ENCODE peak calls at places on chromosomes 13 and 19, in eight cellular contexts. One of them, this sample, is unnamed.

GRCh38 chr13:111420113-111420876 is 99.9 kb downstream of the TEX29 start:
- DNase-seq in DMS 273 treated with DMSO at 0.1 percent for 48 hours: no peak
- DNase-seq in AG08396: no peak
- DNase-seq in Karpas-422: no peak
- DNase-seq in NCI-H1694 treated with DMSO at 0.1 percent for 48 hours: no peak
- DNase-seq in left ventricle myocardium inferior: no peak
- DNase-seq in activated CD4-positive, alpha-beta T cell treated with anti-CD3 and anti-CD28 coated beads for 36 hours: no peak
- DNase-seq in iris pigment epithelial cell: no peak
- DNase-seq in this sample: no peak

GRCh38 chr13:19845758-19846157 is 17.7 kb downstream of the ZMYM5 start:
- DNase-seq in DMS 273 treated with DMSO at 0.1 percent for 48 hours: no peak
- DNase-seq in AG08396: peak
- DNase-seq in Karpas-422: no peak
- DNase-seq in NCI-H1694 treated with DMSO at 0.1 percent for 48 hours: no peak
- DNase-seq in left ventricle myocardium inferior: no peak
- DNase-seq in activated CD4-positive, alpha-beta T cell treated with anti-CD3 and anti-CD28 coated beads for 36 hours: peak
- DNase-seq in iris pigment epithelial cell: peak
- DNase-seq in this sample: no peak

GRCh38 chr19:39031368-39032163 is 783 bp downstream of the FBXO27 start:
- DNase-seq in DMS 273 treated with DMSO at 0.1 percent for 48 hours: peak
- DNase-seq in AG08396: peak
- DNase-seq in Karpas-422: peak
- DNase-seq in NCI-H1694 treated with DMSO at 0.1 percent for 48 hours: no peak
- DNase-seq in left ventricle myocardium inferior: peak
- DNase-seq in activated CD4-positive, alpha-beta T cell treated with anti-CD3 and anti-CD28 coated beads for 36 hours: peak
- DNase-seq in iris pigment epithelial cell: peak
- DNase-seq in this sample: peak

GRCh38 chr19:16143399-16144215 is at the start of gene HSH2D:
- DNase-seq in DMS 273 treated with DMSO at 0.1 percent for 48 hours: no peak
- DNase-seq in AG08396: no peak
- DNase-seq in Karpas-422: peak
- DNase-seq in NCI-H1694 treated with DMSO at 0.1 percent for 48 hours: no peak
- DNase-seq in left ventricle myocardium inferior: peak
- DNase-seq in activated CD4-positive, alpha-beta T cell treated with anti-CD3 and anti-CD28 coated beads for 36 hours: peak
- DNase-seq in iris pigment epithelial cell: no peak
- DNase-seq in this sample: peak

GRCh38 chr13:60158321-60158801 is 5.4 kb downstream of the DIAPH3 start:
- DNase-seq in DMS 273 treated with DMSO at 0.1 percent for 48 hours: no peak
- DNase-seq in AG08396: no peak
- DNase-seq in Karpas-422: no peak
- DNase-seq in NCI-H1694 treated with DMSO at 0.1 percent for 48 hours: no peak
- DNase-seq in left ventricle myocardium inferior: no peak
- DNase-seq in activated CD4-positive, alpha-beta T cell treated with anti-CD3 and anti-CD28 coated beads for 36 hours: no peak
- DNase-seq in iris pigment epithelial cell: no peak
- DNase-seq in this sample: no peak

GRCh38 chr13:39417643-39418042 is 185.3 kb downstream of the LHFPL6 start:
- DNase-seq in DMS 273 treated with DMSO at 0.1 percent for 48 hours: no peak
- DNase-seq in AG08396: peak
- DNase-seq in Karpas-422: no peak
- DNase-seq in NCI-H1694 treated with DMSO at 0.1 percent for 48 hours: no peak
- DNase-seq in left ventricle myocardium inferior: no peak
- DNase-seq in activated CD4-positive, alpha-beta T cell treated with anti-CD3 and anti-CD28 coated beads for 36 hours: no peak
- DNase-seq in iris pigment epithelial cell: peak
- DNase-seq in this sample: peak

GRCh38 chr13:68124437-68125086 is 894.4 kb upstream of the PCDH9 start:
- DNase-seq in DMS 273 treated with DMSO at 0.1 percent for 48 hours: no peak
- DNase-seq in AG08396: no peak
- DNase-seq in Karpas-422: no peak
- DNase-seq in NCI-H1694 treated with DMSO at 0.1 percent for 48 hours: no peak
- DNase-seq in left ventricle myocardium inferior: no peak
- DNase-seq in activated CD4-positive, alpha-beta T cell treated with anti-CD3 and anti-CD28 coated beads for 36 hours: no peak
- DNase-seq in iris pigment epithelial cell: peak
- DNase-seq in this sample: no peak

GRCh38 chr19:30646806-30647205 is 274.6 kb downstream of the ZNF536 start:
- DNase-seq in DMS 273 treated with DMSO at 0.1 percent for 48 hours: no peak
- DNase-seq in AG08396: no peak
- DNase-seq in Karpas-422: no peak
- DNase-seq in NCI-H1694 treated with DMSO at 0.1 percent for 48 hours: no peak
- DNase-seq in left ventricle myocardium inferior: no peak
- DNase-seq in activated CD4-positive, alpha-beta T cell treated with anti-CD3 and anti-CD28 coated beads for 36 hours: no peak
- DNase-seq in iris pigment epithelial cell: no peak
- DNase-seq in this sample: no peak

GRCh38 chr19:29318581-29318980 is 105.6 kb upstream of the UQCRFS1 start:
- DNase-seq in DMS 273 treated with DMSO at 0.1 percent for 48 hours: no peak
- DNase-seq in AG08396: no peak
- DNase-seq in Karpas-422: no peak
- DNase-seq in NCI-H1694 treated with DMSO at 0.1 percent for 48 hours: no peak
- DNase-seq in left ventricle myocardium inferior: no peak
- DNase-seq in activated CD4-positive, alpha-beta T cell treated with anti-CD3 and anti-CD28 coated beads for 36 hours: no peak
- DNase-seq in iris pigment epithelial cell: no peak
- DNase-seq in this sample: no peak

GRCh38 chr19:33689886-33690285 is 68.1 kb downstream of the CHST8 start:
- DNase-seq in DMS 273 treated with DMSO at 0.1 percent for 48 hours: no peak
- DNase-seq in AG08396: no peak
- DNase-seq in Karpas-422: no peak
- DNase-seq in NCI-H1694 treated with DMSO at 0.1 percent for 48 hours: no peak
- DNase-seq in left ventricle myocardium inferior: no peak
- DNase-seq in activated CD4-positive, alpha-beta T cell treated with anti-CD3 and anti-CD28 coated beads for 36 hours: no peak
- DNase-seq in iris pigment epithelial cell: no peak
- DNase-seq in this sample: no peak

GRCh38 chr19:4454952-4455738 is 2.4 kb downstream of the UBXN6 start:
- DNase-seq in DMS 273 treated with DMSO at 0.1 percent for 48 hours: no peak
- DNase-seq in AG08396: no peak
- DNase-seq in Karpas-422: peak
- DNase-seq in NCI-H1694 treated with DMSO at 0.1 percent for 48 hours: no peak
- DNase-seq in left ventricle myocardium inferior: no peak
- DNase-seq in activated CD4-positive, alpha-beta T cell treated with anti-CD3 and anti-CD28 coated beads for 36 hours: no peak
- DNase-seq in iris pigment epithelial cell: peak
- DNase-seq in this sample: no peak

GRCh38 chr13:41544824-41545707 is 87.7 kb downstream of the RGCC start:
- DNase-seq in DMS 273 treated with DMSO at 0.1 percent for 48 hours: no peak
- DNase-seq in AG08396: no peak
- DNase-seq in Karpas-422: no peak
- DNase-seq in NCI-H1694 treated with DMSO at 0.1 percent for 48 hours: no peak
- DNase-seq in left ventricle myocardium inferior: no peak
- DNase-seq in activated CD4-positive, alpha-beta T cell treated with anti-CD3 and anti-CD28 coated beads for 36 hours: no peak
- DNase-seq in iris pigment epithelial cell: peak
- DNase-seq in this sample: no peak

GRCh38 chr13:92984151-92984550 is 242.5 kb upstream of the GPC6 start:
- DNase-seq in DMS 273 treated with DMSO at 0.1 percent for 48 hours: no peak
- DNase-seq in AG08396: no peak
- DNase-seq in Karpas-422: no peak
- DNase-seq in NCI-H1694 treated with DMSO at 0.1 percent for 48 hours: no peak
- DNase-seq in left ventricle myocardium inferior: no peak
- DNase-seq in activated CD4-positive, alpha-beta T cell treated with anti-CD3 and anti-CD28 coated beads for 36 hours: no peak
- DNase-seq in iris pigment epithelial cell: no peak
- DNase-seq in this sample: no peak

GRCh38 chr19:13930402-13930801 is 7.8 kb downstream of the PODNL1 start:
- DNase-seq in DMS 273 treated with DMSO at 0.1 percent for 48 hours: no peak
- DNase-seq in AG08396: no peak
- DNase-seq in Karpas-422: no peak
- DNase-seq in NCI-H1694 treated with DMSO at 0.1 percent for 48 hours: no peak
- DNase-seq in left ventricle myocardium inferior: no peak
- DNase-seq in activated CD4-positive, alpha-beta T cell treated with anti-CD3 and anti-CD28 coated beads for 36 hours: no peak
- DNase-seq in iris pigment epithelial cell: no peak
- DNase-seq in this sample: no peak

GRCh38 chr13:44932171-44932849 is 57.0 kb downstream of the NUFIP1 start:
- DNase-seq in DMS 273 treated with DMSO at 0.1 percent for 48 hours: no peak
- DNase-seq in AG08396: no peak
- DNase-seq in Karpas-422: no peak
- DNase-seq in NCI-H1694 treated with DMSO at 0.1 percent for 48 hours: no peak
- DNase-seq in left ventricle myocardium inferior: no peak
- DNase-seq in activated CD4-positive, alpha-beta T cell treated with anti-CD3 and anti-CD28 coated beads for 36 hours: no peak
- DNase-seq in iris pigment epithelial cell: peak
- DNase-seq in this sample: no peak

GRCh38 chr13:37752156-37752555 is 117.4 kb downstream of the TRPC4 start:
- DNase-seq in DMS 273 treated with DMSO at 0.1 percent for 48 hours: no peak
- DNase-seq in AG08396: no peak
- DNase-seq in Karpas-422: no peak
- DNase-seq in NCI-H1694 treated with DMSO at 0.1 percent for 48 hours: no peak
- DNase-seq in left ventricle myocardium inferior: no peak
- DNase-seq in activated CD4-positive, alpha-beta T cell treated with anti-CD3 and anti-CD28 coated beads for 36 hours: no peak
- DNase-seq in iris pigment epithelial cell: no peak
- DNase-seq in this sample: no peak

GRCh38 chr13:40315416-40316064 is 350.9 kb downstream of the FOXO1 start:
- DNase-seq in DMS 273 treated with DMSO at 0.1 percent for 48 hours: no peak
- DNase-seq in AG08396: no peak
- DNase-seq in Karpas-422: no peak
- DNase-seq in NCI-H1694 treated with DMSO at 0.1 percent for 48 hours: no peak
- DNase-seq in left ventricle myocardium inferior: no peak
- DNase-seq in activated CD4-positive, alpha-beta T cell treated with anti-CD3 and anti-CD28 coated beads for 36 hours: peak
- DNase-seq in iris pigment epithelial cell: peak
- DNase-seq in this sample: no peak

GRCh38 chr13:27489456-27489855 is 39.1 kb upstream of the MTIF3 start:
- DNase-seq in DMS 273 treated with DMSO at 0.1 percent for 48 hours: no peak
- DNase-seq in AG08396: no peak
- DNase-seq in Karpas-422: no peak
- DNase-seq in NCI-H1694 treated with DMSO at 0.1 percent for 48 hours: no peak
- DNase-seq in left ventricle myocardium inferior: no peak
- DNase-seq in activated CD4-positive, alpha-beta T cell treated with anti-CD3 and anti-CD28 coated beads for 36 hours: no peak
- DNase-seq in iris pigment epithelial cell: no peak
- DNase-seq in this sample: no peak

GRCh38 chr13:29929062-29929847 is 78.8 kb upstream of the UBL3 start:
- DNase-seq in DMS 273 treated with DMSO at 0.1 percent for 48 hours: no peak
- DNase-seq in AG08396: no peak
- DNase-seq in Karpas-422: no peak
- DNase-seq in NCI-H1694 treated with DMSO at 0.1 percent for 48 hours: no peak
- DNase-seq in left ventricle myocardium inferior: no peak
- DNase-seq in activated CD4-positive, alpha-beta T cell treated with anti-CD3 and anti-CD28 coated beads for 36 hours: no peak
- DNase-seq in iris pigment epithelial cell: no peak
- DNase-seq in this sample: no peak

GRCh38 chr13:29547135-29547534 is 48.4 kb downstream of the SLC7A1 start:
- DNase-seq in DMS 273 treated with DMSO at 0.1 percent for 48 hours: no peak
- DNase-seq in AG08396: no peak
- DNase-seq in Karpas-422: no peak
- DNase-seq in NCI-H1694 treated with DMSO at 0.1 percent for 48 hours: no peak
- DNase-seq in left ventricle myocardium inferior: no peak
- DNase-seq in activated CD4-positive, alpha-beta T cell treated with anti-CD3 and anti-CD28 coated beads for 36 hours: no peak
- DNase-seq in iris pigment epithelial cell: no peak
- DNase-seq in this sample: no peak

GRCh38 chr19:35716735-35716984 is 1.1 kb upstream of the KMT2B start:
- DNase-seq in DMS 273 treated with DMSO at 0.1 percent for 48 hours: peak
- DNase-seq in AG08396: no peak
- DNase-seq in Karpas-422: peak
- DNase-seq in NCI-H1694 treated with DMSO at 0.1 percent for 48 hours: no peak
- DNase-seq in left ventricle myocardium inferior: no peak
- DNase-seq in activated CD4-positive, alpha-beta T cell treated with anti-CD3 and anti-CD28 coated beads for 36 hours: no peak
- DNase-seq in iris pigment epithelial cell: no peak
- DNase-seq in this sample: no peak

GRCh38 chr19:10808937-10809655 is 26.9 kb downstream of the TMED1 start:
- DNase-seq in DMS 273 treated with DMSO at 0.1 percent for 48 hours: no peak
- DNase-seq in AG08396: no peak
- DNase-seq in Karpas-422: no peak
- DNase-seq in NCI-H1694 treated with DMSO at 0.1 percent for 48 hours: no peak
- DNase-seq in left ventricle myocardium inferior: no peak
- DNase-seq in activated CD4-positive, alpha-beta T cell treated with anti-CD3 and anti-CD28 coated beads for 36 hours: peak
- DNase-seq in iris pigment epithelial cell: peak
- DNase-seq in this sample: no peak

GRCh38 chr13:66926851-66927524 is 303.1 kb downstream of the PCDH9 start:
- DNase-seq in DMS 273 treated with DMSO at 0.1 percent for 48 hours: no peak
- DNase-seq in AG08396: no peak
- DNase-seq in Karpas-422: no peak
- DNase-seq in NCI-H1694 treated with DMSO at 0.1 percent for 48 hours: peak
- DNase-seq in left ventricle myocardium inferior: no peak
- DNase-seq in activated CD4-positive, alpha-beta T cell treated with anti-CD3 and anti-CD28 coated beads for 36 hours: no peak
- DNase-seq in iris pigment epithelial cell: peak
- DNase-seq in this sample: no peak

GRCh38 chr13:31909889-31910551 is 121.6 kb upstream of the FRY start:
- DNase-seq in DMS 273 treated with DMSO at 0.1 percent for 48 hours: no peak
- DNase-seq in AG08396: peak
- DNase-seq in Karpas-422: peak
- DNase-seq in NCI-H1694 treated with DMSO at 0.1 percent for 48 hours: peak
- DNase-seq in left ventricle myocardium inferior: no peak
- DNase-seq in activated CD4-positive, alpha-beta T cell treated with anti-CD3 and anti-CD28 coated beads for 36 hours: peak
- DNase-seq in iris pigment epithelial cell: peak
- DNase-seq in this sample: peak

GRCh38 chr13:43057653-43058317 is 34.4 kb downstream of the DNAJC15 start:
- DNase-seq in DMS 273 treated with DMSO at 0.1 percent for 48 hours: no peak
- DNase-seq in AG08396: no peak
- DNase-seq in Karpas-422: no peak
- DNase-seq in NCI-H1694 treated with DMSO at 0.1 percent for 48 hours: no peak
- DNase-seq in left ventricle myocardium inferior: no peak
- DNase-seq in activated CD4-positive, alpha-beta T cell treated with anti-CD3 and anti-CD28 coated beads for 36 hours: peak
- DNase-seq in iris pigment epithelial cell: peak
- DNase-seq in this sample: no peak

GRCh38 chr13:57045816-57046691 is 94.7 kb upstream of the PRR20A start:
- DNase-seq in DMS 273 treated with DMSO at 0.1 percent for 48 hours: no peak
- DNase-seq in AG08396: no peak
- DNase-seq in Karpas-422: no peak
- DNase-seq in NCI-H1694 treated with DMSO at 0.1 percent for 48 hours: no peak
- DNase-seq in left ventricle myocardium inferior: no peak
- DNase-seq in activated CD4-positive, alpha-beta T cell treated with anti-CD3 and anti-CD28 coated beads for 36 hours: no peak
- DNase-seq in iris pigment epithelial cell: no peak
- DNase-seq in this sample: no peak

GRCh38 chr13:109357751-109358150 is 428.6 kb downstream of the IRS2 start:
- DNase-seq in DMS 273 treated with DMSO at 0.1 percent for 48 hours: no peak
- DNase-seq in AG08396: no peak
- DNase-seq in Karpas-422: no peak
- DNase-seq in NCI-H1694 treated with DMSO at 0.1 percent for 48 hours: no peak
- DNase-seq in left ventricle myocardium inferior: no peak
- DNase-seq in activated CD4-positive, alpha-beta T cell treated with anti-CD3 and anti-CD28 coated beads for 36 hours: no peak
- DNase-seq in iris pigment epithelial cell: peak
- DNase-seq in this sample: no peak

GRCh38 chr13:99812611-99813010 is 159.0 kb downstream of the ZIC5 start:
- DNase-seq in DMS 273 treated with DMSO at 0.1 percent for 48 hours: no peak
- DNase-seq in AG08396: peak
- DNase-seq in Karpas-422: no peak
- DNase-seq in NCI-H1694 treated with DMSO at 0.1 percent for 48 hours: peak
- DNase-seq in left ventricle myocardium inferior: no peak
- DNase-seq in activated CD4-positive, alpha-beta T cell treated with anti-CD3 and anti-CD28 coated beads for 36 hours: no peak
- DNase-seq in iris pigment epithelial cell: peak
- DNase-seq in this sample: no peak